ENCODE peak calls at places on chromosomes 3 and 15, in nine cellular contexts. U is endothelial cell of umbilical vein, I is AG04450, T is body of pancreas, B is GM06990, P is frontal cortex, W is NCI-H1105 treated with DMSO at 0.1 percent for 48 hours, L is Caco-2, X is T follicular helper cell. K is an unnamed sample.
A peak's percentile ranks its signal among the peaks of the same experiment; 100 is the strongest.

GRCh38 chr3:123750659-123751420 is 133.3 kb downstream of the MYLK start:
- DNase-seq in X (no peak), L (peak; percentile 75), W (no peak), I (peak; percentile 88), U (peak; percentile 64), T (no peak), P (no peak), B (no peak), K (no peak)

GRCh38 chr3:186923241-186923640 is 7.1 kb upstream of the ST6GAL1 start:
- DNase-seq in W (no peak), U (no peak), X (no peak), L (no peak), I (no peak), B (no peak), P (no peak), T (no peak), K (no peak)

GRCh38 chr3:38634133-38634532 is 15.4 kb downstream of the SCN5A start:
- DNase-seq in T (no peak), U (no peak), I (no peak), W (no peak), B (no peak), P (no peak), L (no peak), X (no peak), K (no peak)

GRCh38 chr3:35974872-35975271 is 335.5 kb downstream of the ARPP21 start:
- DNase-seq in X (no peak), P (no peak), L (no peak), B (no peak), U (no peak), T (no peak), W (no peak), I (no peak), K (no peak)

GRCh38 chr3:72328755-72329154 is 519.5 kb downstream of the SHQ1 start:
- DNase-seq in L (no peak), W (no peak), T (no peak), P (no peak), I (no peak), X (no peak), B (no peak), U (no peak), K (no peak)

GRCh38 chr3:117873236-117873635 is 1161.4 kb downstream of the IGSF11 start:
- DNase-seq in P (no peak), I (no peak), W (peak; percentile 96), T (peak; percentile 22), X (no peak), U (peak; percentile 34), B (no peak), L (no peak), K (no peak)

GRCh38 chr3:94285874-94286273 is 223.0 kb downstream of the NSUN3 start:
- DNase-seq in B (no peak), U (peak; percentile 9), W (peak; percentile 47), P (no peak), X (no peak), T (no peak), I (no peak), L (no peak), K (no peak)

GRCh38 chr3:132220986-132221385 is 96.2 kb upstream of the ACP3 start:
- DNase-seq in L (no peak), W (peak; percentile 97), T (no peak), U (no peak), B (no peak), I (no peak), P (no peak), X (no peak), K (no peak)

GRCh38 chr15:29672446-29672845 is 149.8 kb downstream of the TJP1 start:
- DNase-seq in X (no peak), T (no peak), B (no peak), L (no peak), I (no peak), U (no peak), P (no peak), W (no peak), K (no peak)

GRCh38 chr3:51691949-51692348 is 14.9 kb upstream of the GRM2 start:
- DNase-seq in P (no peak), X (no peak), L (no peak), T (no peak), U (no peak), I (no peak), W (no peak), B (no peak), K (no peak)

GRCh38 chr15:66797921-66798320 is 95.9 kb downstream of the SMAD6 start:
- DNase-seq in B (no peak), T (no peak), L (no peak), U (no peak), X (no peak), P (no peak), I (no peak), W (no peak), K (no peak)

GRCh38 chr3:126040386-126040785 is 43.5 kb downstream of the SLC41A3 start:
- DNase-seq in U (no peak), T (no peak), I (no peak), L (no peak), B (no peak), X (no peak), W (no peak), P (no peak), K (no peak)

GRCh38 chr3:139310474-139310933 is 33.3 kb upstream of the MRPS22 start:
- DNase-seq in I (peak; percentile 72), B (no peak), P (no peak), W (no peak), T (no peak), X (no peak), U (no peak), L (no peak), K (no peak)

GRCh38 chr3:48558446-48559134 is 2.0 kb upstream of the PFKFB4 start:
- DNase-seq in W (no peak), I (no peak), T (no peak), P (no peak), X (no peak), B (no peak), L (no peak), U (no peak), K (no peak)

GRCh38 chr15:64856429-64857145 is 14.9 kb downstream of the PLEKHO2 start:
- DNase-seq in X (no peak), B (no peak), I (no peak), W (no peak), P (peak; percentile 68), T (no peak), U (peak; percentile 57), L (no peak), K (no peak)

GRCh38 chr3:133574260-133574881 is 885 bp downstream of the CDV3 start:
- DNase-seq in B (peak; percentile 83), I (no peak), T (peak; percentile 69), U (peak; percentile 75), X (peak; percentile 37), W (no peak), L (peak; percentile 77), P (peak; percentile 73), K (no peak)

GRCh38 chr15:49083471-49084284 is 37.4 kb upstream of the SECISBP2L start:
- DNase-seq in W (no peak), U (no peak), X (no peak), L (no peak), B (no peak), P (no peak), I (peak; percentile 57), T (no peak), K (no peak)

GRCh38 chr3:13709706-13710105 is 160.8 kb downstream of the FBLN2 start:
- DNase-seq in P (no peak), B (no peak), U (no peak), X (no peak), L (no peak), I (no peak), T (no peak), W (no peak), K (no peak)

GRCh38 chr3:61783993-61784718 is 222.8 kb downstream of the PTPRG start:
- DNase-seq in X (no peak), P (no peak), I (peak; percentile 64), B (peak; percentile 33), U (no peak), L (no peak), T (no peak), W (no peak), K (no peak)

GRCh38 chr3:195556390-195556789 is 13.3 kb upstream of the PPP1R2 start:
- DNase-seq in X (no peak), P (no peak), L (no peak), U (no peak), W (no peak), B (no peak), I (no peak), T (no peak), K (peak; percentile 18)

GRCh38 chr3:58800032-58800431 is 133.5 kb upstream of the FAM3D start:
- DNase-seq in X (no peak), P (no peak), T (no peak), B (no peak), W (no peak), U (no peak), I (no peak), L (no peak), K (no peak)

GRCh38 chr15:42118650-42119531 is 24.5 kb upstream of the PLA2G4D start:
- DNase-seq in I (no peak), X (no peak), L (no peak), T (no peak), W (peak; percentile 62), B (no peak), U (no peak), P (no peak), K (no peak)

GRCh38 chr15:66891776-66892175 is 173.6 kb upstream of the SMAD3 start:
- DNase-seq in P (no peak), L (no peak), B (no peak), I (no peak), W (no peak), X (no peak), T (no peak), U (no peak), K (no peak)

GRCh38 chr3:60636846-60637245 is 614.4 kb downstream of the FHIT start:
- DNase-seq in B (no peak), U (no peak), L (peak; percentile 11), T (no peak), I (no peak), W (no peak), P (no peak), X (no peak), K (no peak)

GRCh38 chr3:70298385-70298784 is 14.1 kb downstream of the MDFIC2 start:
- DNase-seq in B (no peak), L (no peak), X (no peak), I (no peak), P (no peak), W (no peak), T (no peak), U (peak; percentile 6), K (no peak)

GRCh38 chr3:170844377-170844776 is 25.6 kb downstream of the RPL22L1 start:
- DNase-seq in P (no peak), T (no peak), U (no peak), X (no peak), W (no peak), L (no peak), B (no peak), I (no peak), K (no peak)

GRCh38 chr15:58065445-58066041 is at the start of gene ALDH1A2:
- DNase-seq in U (peak; percentile 72), W (no peak), L (no peak), P (no peak), T (peak; percentile 16), I (no peak), X (no peak), B (peak; percentile 4), K (no peak)

K was measured in stimulated activated naive CD4-positive, alpha-beta T cell.